ENCODE peak calls at places on chromosomes 6 and 20, in ten cellular contexts. E, W, Q, B, I, N, K, A, U and J are unnamed samples.
A peak's percentile ranks its signal among the peaks of the same experiment; 100 is the strongest.

GRCh38 chr20:10079964-10080363 is 45.2 kb downstream of the ANKEF1 start:
- DNase-seq in E (peak; percentile 91), I (peak; percentile 92), A (no peak), U (no peak), Q (no peak), K (no peak), N (no peak), B (no peak), W (no peak), J (no peak)

GRCh38 chr6:70549327-70549726 is 17.4 kb upstream of the SDHAF4 start:
- DNase-seq in A (no peak), N (no peak), W (no peak), K (no peak), Q (no peak), B (no peak), E (no peak), U (no peak), I (no peak), J (no peak)

GRCh38 chr20:53899351-53900167 is 170.8 kb downstream of the BCAS1 start:
- DNase-seq in B (no peak), E (peak; percentile 77), W (no peak), K (no peak), Q (no peak), U (no peak), A (peak; percentile 68), I (peak; percentile 79), N (peak; percentile 77), J (peak; percentile 61)

GRCh38 chr6:106448000-106448426 is 87.5 kb downstream of the CRYBG1 start:
- DNase-seq in K (no peak), Q (peak; percentile 39), U (no peak), N (peak; percentile 35), I (no peak), A (peak; percentile 29), W (no peak), B (peak; percentile 47), E (no peak), J (no peak)

GRCh38 chr6:117613920-117614535 is 11.7 kb upstream of the GOPC start:
- DNase-seq in B (no peak), E (no peak), U (no peak), W (no peak), A (no peak), I (no peak), N (no peak), Q (no peak), K (no peak), J (no peak)

GRCh38 chr6:44349904-44350649 is 7.6 kb downstream of the SPATS1 start:
- DNase-seq in B (no peak), A (no peak), K (peak; percentile 17), W (no peak), U (no peak), N (no peak), Q (no peak), E (no peak), I (no peak), J (no peak)

GRCh38 chr6:143539723-143540122 is 28.2 kb upstream of the FUCA2 start:
- DNase-seq in B (no peak), E (no peak), K (no peak), A (no peak), I (no peak), N (no peak), U (no peak), Q (no peak), W (no peak), J (no peak)

GRCh38 chr6:154503576-154504501 is 6.6 kb downstream of the CNKSR3 start:
- DNase-seq in K (no peak), N (no peak), E (no peak), I (no peak), B (no peak), U (no peak), A (no peak), W (no peak), Q (no peak), J (no peak)

GRCh38 chr20:9837634-9838033 is 1.2 kb downstream of the PAK5 start:
- DNase-seq in N (no peak), Q (no peak), A (no peak), W (no peak), B (no peak), U (no peak), K (no peak), E (peak; percentile 1), I (no peak), J (no peak)

GRCh38 chr6:137661601-137662000 is 167.4 kb upstream of the OLIG3 start:
- DNase-seq in A (no peak), I (no peak), U (no peak), Q (no peak), N (peak; percentile 63), B (no peak), W (no peak), K (peak; percentile 48), E (peak; percentile 30), J (peak; percentile 25)

GRCh38 chr20:38652995-38653394 is 51.4 kb downstream of the ARHGAP40 start:
- DNase-seq in U (no peak), N (no peak), K (no peak), B (no peak), W (no peak), Q (no peak), A (no peak), E (no peak), I (no peak), J (no peak)

GRCh38 chr6:31172973-31173384 is 2.5 kb upstream of the POU5F1 start:
- DNase-seq in N (no peak), W (no peak), I (no peak), Q (no peak), A (no peak), K (no peak), U (no peak), E (no peak), B (no peak), J (no peak)

GRCh38 chr6:28807682-28808280 is 116.0 kb downstream of the TRIM27 start:
- DNase-seq in K (peak; percentile 81), I (no peak), N (no peak), A (no peak), U (no peak), W (no peak), E (peak; percentile 57), B (no peak), Q (no peak), J (no peak)